ENCODE peak calls at places on chromosomes 2 and 18, in four cellular contexts. One of them, this sample, is unnamed.
A peak's percentile ranks its signal among the peaks of the same experiment; 100 is the strongest.

GRCh38 chr2:66432801-66433694 is 1.9 kb upstream of the MEIS1 start:
- DNase-seq in CD4-positive, CD25-positive, alpha-beta regulatory T cell: no peak
- DNase-seq in A549: peak; percentile 95
- DNase-seq in adrenal gland: peak; percentile 93
- DNase-seq in this sample: peak; percentile 90

GRCh38 chr2:60550151-60550983 is 3.1 kb downstream of the BCL11A start:
- DNase-seq in CD4-positive, CD25-positive, alpha-beta regulatory T cell: no peak
- DNase-seq in A549: peak; percentile 65
- DNase-seq in adrenal gland: peak; percentile 83
- DNase-seq in this sample: peak; percentile 72

GRCh38 chr2:152875832-152876669 is 157.6 kb downstream of the ARL6IP6 start:
- DNase-seq in CD4-positive, CD25-positive, alpha-beta regulatory T cell: no peak
- DNase-seq in A549: no peak
- DNase-seq in adrenal gland: no peak
- DNase-seq in this sample: no peak

GRCh38 chr2:232434091-232434490 is 21.9 kb upstream of the ALPI start:
- DNase-seq in CD4-positive, CD25-positive, alpha-beta regulatory T cell: no peak
- DNase-seq in A549: no peak
- DNase-seq in adrenal gland: no peak
- DNase-seq in this sample: no peak

GRCh38 chr18:49959176-49959575 is 145.8 kb upstream of the ACAA2 start:
- DNase-seq in CD4-positive, CD25-positive, alpha-beta regulatory T cell: no peak
- DNase-seq in A549: no peak
- DNase-seq in adrenal gland: no peak
- DNase-seq in this sample: no peak

GRCh38 chr2:140597205-140597604 is 1533.6 kb downstream of the LRP1B start:
- DNase-seq in CD4-positive, CD25-positive, alpha-beta regulatory T cell: no peak
- DNase-seq in A549: no peak
- DNase-seq in adrenal gland: no peak
- DNase-seq in this sample: no peak

GRCh38 chr2:74524955-74525716 is 895 bp downstream of the DQX1 start:
- DNase-seq in CD4-positive, CD25-positive, alpha-beta regulatory T cell: no peak
- DNase-seq in A549: no peak
- DNase-seq in adrenal gland: no peak
- DNase-seq in this sample: no peak

GRCh38 chr2:152175012-152175367 is 573 bp downstream of the STAM2 start:
- DNase-seq in CD4-positive, CD25-positive, alpha-beta regulatory T cell: no peak
- DNase-seq in A549: no peak
- DNase-seq in adrenal gland: no peak
- DNase-seq in this sample: no peak

GRCh38 chr2:60806988-60807681 is 51.1 kb downstream of the PAPOLG start:
- DNase-seq in CD4-positive, CD25-positive, alpha-beta regulatory T cell: peak; percentile 37
- DNase-seq in A549: no peak
- DNase-seq in adrenal gland: no peak
- DNase-seq in this sample: no peak

GRCh38 chr2:212158081-212158480 is 380.5 kb downstream of the ERBB4 start:
- DNase-seq in CD4-positive, CD25-positive, alpha-beta regulatory T cell: no peak
- DNase-seq in A549: no peak
- DNase-seq in adrenal gland: no peak
- DNase-seq in this sample: no peak

GRCh38 chr2:212154392-212154791 is 384.2 kb downstream of the ERBB4 start:
- DNase-seq in CD4-positive, CD25-positive, alpha-beta regulatory T cell: no peak
- DNase-seq in A549: no peak
- DNase-seq in adrenal gland: no peak
- DNase-seq in this sample: no peak

GRCh38 chr2:212156114-212156513 is 382.5 kb downstream of the ERBB4 start:
- DNase-seq in CD4-positive, CD25-positive, alpha-beta regulatory T cell: no peak
- DNase-seq in A549: no peak
- DNase-seq in adrenal gland: no peak
- DNase-seq in this sample: no peak

GRCh38 chr2:212157011-212157410 is 381.6 kb downstream of the ERBB4 start:
- DNase-seq in CD4-positive, CD25-positive, alpha-beta regulatory T cell: no peak
- DNase-seq in A549: no peak
- DNase-seq in adrenal gland: no peak
- DNase-seq in this sample: no peak

GRCh38 chr2:212153923-212154322 is 384.7 kb downstream of the ERBB4 start:
- DNase-seq in CD4-positive, CD25-positive, alpha-beta regulatory T cell: no peak
- DNase-seq in A549: no peak
- DNase-seq in adrenal gland: no peak
- DNase-seq in this sample: no peak
- H3K4me1 ChIP-seq in CD4-positive, CD25-positive, alpha-beta regulatory T cell: no peaks in the 10 kb centered on the region
- H3K4me1 ChIP-seq in A549: no peaks in the 10 kb centered on the region
- H3K4me1 ChIP-seq in adrenal gland: no peaks in the 10 kb centered on the region
- H3K4me1 ChIP-seq in this sample: no peaks in the 10 kb centered on the region

GRCh38 chr2:111698743-111699554 is 185.0 kb downstream of the ANAPC1 start:
- DNase-seq in CD4-positive, CD25-positive, alpha-beta regulatory T cell: peak; percentile 42
- DNase-seq in A549: peak; percentile 95
- DNase-seq in adrenal gland: peak; percentile 82
- DNase-seq in this sample: peak; percentile 75
- H3K4me3 ChIP-seq in CD4-positive, CD25-positive, alpha-beta regulatory T cell: peak overlapping the region; percentile 70
- H3K4me3 ChIP-seq in A549: peak overlapping the region; percentile 17
- H3K4me3 ChIP-seq in adrenal gland: no peak overlapping the region
- H3K4me3 ChIP-seq in this sample: peak overlapping the region; percentile 10

GRCh38 chr18:44655435-44655834 is 25.3 kb upstream of the SETBP1 start:
- DNase-seq in CD4-positive, CD25-positive, alpha-beta regulatory T cell: no peak
- DNase-seq in A549: no peak
- DNase-seq in adrenal gland: no peak
- DNase-seq in this sample: no peak

GRCh38 chr18:44654555-44654954 is 26.1 kb upstream of the SETBP1 start:
- DNase-seq in CD4-positive, CD25-positive, alpha-beta regulatory T cell: no peak
- DNase-seq in A549: no peak
- DNase-seq in adrenal gland: no peak
- DNase-seq in this sample: no peak

GRCh38 chr18:44651453-44651852 is 29.2 kb upstream of the SETBP1 start:
- DNase-seq in CD4-positive, CD25-positive, alpha-beta regulatory T cell: no peak
- DNase-seq in A549: peak; percentile 25
- DNase-seq in adrenal gland: no peak
- DNase-seq in this sample: no peak

GRCh38 chr18:44651918-44652317 is 28.8 kb upstream of the SETBP1 start:
- DNase-seq in CD4-positive, CD25-positive, alpha-beta regulatory T cell: no peak
- DNase-seq in A549: no peak
- DNase-seq in adrenal gland: no peak
- DNase-seq in this sample: no peak
- H3K27ac ChIP-seq in CD4-positive, CD25-positive, alpha-beta regulatory T cell: no peak overlapping the region
- H3K27ac ChIP-seq in A549: peak overlapping the region; percentile 61
- H3K27ac ChIP-seq in adrenal gland: no peak overlapping the region
- H3K27ac ChIP-seq in this sample: no peak overlapping the region

DNA sequence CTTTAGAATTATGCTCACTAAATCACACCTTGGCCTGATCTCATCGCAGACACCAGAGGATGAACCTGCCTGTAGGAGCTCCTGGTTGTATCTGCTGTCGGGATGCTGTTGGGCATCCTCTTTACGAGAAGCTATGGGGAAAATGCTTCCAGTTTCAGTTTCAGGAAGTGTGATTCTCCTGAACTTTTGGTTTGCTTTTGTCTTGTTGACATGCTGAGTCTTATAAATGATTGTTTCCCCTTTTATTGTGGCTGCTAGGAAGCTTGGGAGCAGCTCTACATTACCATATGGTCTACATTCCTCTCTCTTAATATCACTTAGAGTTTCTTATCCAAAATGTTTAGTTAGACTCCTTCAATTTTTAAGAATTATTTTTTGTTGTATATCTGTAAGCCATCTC is 227.5 kb downstream of the MTX2 start:
- DNase-seq in CD4-positive, CD25-positive, alpha-beta regulatory T cell: no peak
- DNase-seq in A549: no peak
- DNase-seq in adrenal gland: no peak
- DNase-seq in this sample: no peak
- H3K4me1 ChIP-seq in CD4-positive, CD25-positive, alpha-beta regulatory T cell: no peaks in the 10 kb centered on the region
- H3K4me1 ChIP-seq in A549: no peaks in the 10 kb centered on the region
- H3K4me1 ChIP-seq in adrenal gland: no peaks in the 10 kb centered on the region
- H3K4me1 ChIP-seq in this sample: no peaks in the 10 kb centered on the region

GRCh38 chr2:218659258-218659987 is at the start of the genes BCS1L and ZNF142:
- DNase-seq in CD4-positive, CD25-positive, alpha-beta regulatory T cell: peak; percentile 91
- DNase-seq in A549: peak; percentile 92
- DNase-seq in adrenal gland: peak; percentile 89
- DNase-seq in this sample: peak; percentile 92

GRCh38 chr2:218662827-218663226 is 3.3 kb downstream of the BCS1L start:
- DNase-seq in CD4-positive, CD25-positive, alpha-beta regulatory T cell: no peak
- DNase-seq in A549: no peak
- DNase-seq in adrenal gland: no peak
- DNase-seq in this sample: no peak

GRCh38 chr2:218662377-218662776 is 2.9 kb downstream of the BCS1L start:
- DNase-seq in CD4-positive, CD25-positive, alpha-beta regulatory T cell: no peak
- DNase-seq in A549: no peak
- DNase-seq in adrenal gland: no peak
- DNase-seq in this sample: no peak

GRCh38 chr2:218658671-218659257 is 659 bp downstream of the ZNF142 start:
- DNase-seq in CD4-positive, CD25-positive, alpha-beta regulatory T cell: peak; percentile 24
- DNase-seq in A549: peak; percentile 72
- DNase-seq in adrenal gland: no peak
- DNase-seq in this sample: no peak

GRCh38 chr2:218659988-218660358 is 490 bp downstream of the BCS1L start:
- DNase-seq in CD4-positive, CD25-positive, alpha-beta regulatory T cell: no peak
- DNase-seq in A549: no peak
- DNase-seq in adrenal gland: no peak
- DNase-seq in this sample: no peak
- H3K4me3 ChIP-seq in CD4-positive, CD25-positive, alpha-beta regulatory T cell: peak overlapping the region; percentile 89
- H3K4me3 ChIP-seq in A549: peak overlapping the region; percentile 77
- H3K4me3 ChIP-seq in adrenal gland: peak overlapping the region; percentile 62
- H3K4me3 ChIP-seq in this sample: peak overlapping the region; percentile 72

DNA sequence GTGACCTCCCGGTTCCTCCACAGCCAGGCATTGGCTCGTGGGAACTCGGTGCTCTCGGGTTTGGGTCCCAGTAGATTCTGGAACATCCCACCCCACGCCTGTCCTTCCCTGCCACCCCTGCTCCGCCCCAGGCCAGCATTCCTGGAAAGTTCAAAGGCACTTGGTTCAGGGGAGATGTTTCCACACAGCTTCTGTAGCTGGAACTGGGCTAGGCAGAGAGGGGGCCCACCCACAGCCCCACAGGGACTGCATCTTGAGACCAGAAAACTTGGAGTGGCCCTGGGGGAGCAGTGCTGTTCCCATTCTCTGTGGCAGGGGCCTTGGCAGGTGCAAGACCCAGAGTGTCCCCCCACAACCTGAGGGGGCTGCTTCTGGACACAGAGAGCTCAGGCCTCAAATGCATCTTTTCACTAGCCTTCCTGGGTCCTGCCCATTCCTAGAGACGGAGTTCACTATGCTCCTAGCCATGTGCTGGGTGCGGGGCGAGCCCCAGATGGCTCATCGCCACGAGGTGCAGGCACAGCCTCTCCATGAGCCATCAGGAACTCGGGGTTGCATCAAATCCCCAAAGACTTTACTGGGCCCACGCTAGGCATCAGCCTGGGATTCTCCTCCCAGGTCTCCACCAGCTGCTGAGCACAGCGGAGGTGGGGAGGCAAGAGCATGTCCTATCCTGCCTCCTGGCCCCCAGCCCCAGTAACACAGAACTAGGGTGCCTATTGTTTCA is 68.7 kb downstream of the ZFP36L2 start:
- DNase-seq in CD4-positive, CD25-positive, alpha-beta regulatory T cell: no peak
- DNase-seq in A549: no peak
- DNase-seq in adrenal gland: no peak
- DNase-seq in this sample: peak; percentile 82
- H3K27ac ChIP-seq in CD4-positive, CD25-positive, alpha-beta regulatory T cell: peak overlapping the region; percentile 92
- H3K27ac ChIP-seq in A549: peak overlapping the region; percentile 95
- H3K27ac ChIP-seq in adrenal gland: no peak overlapping the region
- H3K27ac ChIP-seq in this sample: peak overlapping the region; percentile 90

GRCh38 chr2:105750735-105751134 is 6.0 kb downstream of the NCK2 start:
- DNase-seq in CD4-positive, CD25-positive, alpha-beta regulatory T cell: no peak
- DNase-seq in A549: no peak
- DNase-seq in adrenal gland: no peak
- DNase-seq in this sample: no peak
- H3K4me1 ChIP-seq in CD4-positive, CD25-positive, alpha-beta regulatory T cell: peaks cover 94% of the 10 kb centered on the region
- H3K4me1 ChIP-seq in A549: peaks cover 5% of the 10 kb centered on the region
- H3K4me1 ChIP-seq in adrenal gland: peaks cover 30% of the 10 kb centered on the region
- H3K4me1 ChIP-seq in this sample: no peaks in the 10 kb centered on the region

GRCh38 chr2:159042115-159042850 is 73.8 kb downstream of the TANC1 start:
- DNase-seq in CD4-positive, CD25-positive, alpha-beta regulatory T cell: no peak
- DNase-seq in A549: no peak
- DNase-seq in adrenal gland: no peak
- DNase-seq in this sample: no peak
- H3K4me3 ChIP-seq in CD4-positive, CD25-positive, alpha-beta regulatory T cell: no peak overlapping the region
- H3K4me3 ChIP-seq in A549: no peak overlapping the region
- H3K4me3 ChIP-seq in adrenal gland: no peak overlapping the region
- H3K4me3 ChIP-seq in this sample: no peak overlapping the region

DNA sequence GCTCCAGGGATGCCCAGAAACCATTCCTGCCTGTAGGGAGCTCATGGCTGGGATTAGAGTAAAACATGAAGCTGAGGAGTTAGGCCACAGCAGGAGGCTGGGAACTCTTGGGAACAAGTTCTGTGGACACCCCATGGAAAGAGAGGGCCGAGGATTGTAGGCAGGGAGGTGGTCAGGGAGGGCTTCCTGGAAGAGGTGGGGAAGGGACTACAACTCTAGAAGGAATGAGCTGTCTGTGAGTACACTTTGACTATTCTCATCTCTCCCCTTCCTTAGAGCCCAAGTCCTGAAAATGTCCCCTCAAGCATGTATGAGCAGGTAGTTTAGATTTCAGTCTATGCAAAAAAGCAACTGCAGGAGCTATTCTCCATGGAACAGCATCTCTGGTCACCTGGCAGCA is 139.9 kb upstream of the GLI2 start:
- DNase-seq in CD4-positive, CD25-positive, alpha-beta regulatory T cell: no peak
- DNase-seq in A549: no peak
- DNase-seq in adrenal gland: no peak
- DNase-seq in this sample: no peak
- H3K27ac ChIP-seq in CD4-positive, CD25-positive, alpha-beta regulatory T cell: no peak overlapping the region
- H3K27ac ChIP-seq in A549: no peak overlapping the region
- H3K27ac ChIP-seq in adrenal gland: no peak overlapping the region
- H3K27ac ChIP-seq in this sample: no peak overlapping the region

This sample was measured in right lobe of liver.